ENCODE peak calls at places on chromosomes 12 and 14, in four cellular contexts. A is WTC11, W is stomach, F is HTR-8/SVneo. R is an unnamed sample.
A peak's percentile ranks its signal among the peaks of the same experiment; 100 is the strongest.

GRCh38 chr14:68487805-68488590 is 304.9 kb downstream of the ZFP36L1 start:
- DNase-seq in A (no peak), F (no peak), W (no peak), R (peak; percentile 73)

GRCh38 chr12:132761911-132762583 is 415 bp upstream of the ANKLE2 start:
- DNase-seq in F (peak; percentile 92), W (peak; percentile 89), A (peak; percentile 74), R (peak; percentile 92)

GRCh38 chr14:69996197-69996596 is 117.0 kb downstream of the SMOC1 start:
- DNase-seq in F (peak; percentile 53), W (no peak), A (no peak), R (peak; percentile 94)

GRCh38 chr12:49541911-49542505 is 3.2 kb downstream of the KCNH3 start:
- DNase-seq in A (no peak), F (no peak), W (no peak), R (no peak)

GRCh38 chr12:27821259-27821973 is 41.4 kb upstream of the MANSC4 start:
- DNase-seq in F (peak; percentile 90), A (peak; percentile 44), W (peak; percentile 29), R (peak; percentile 85)

GRCh38 chr14:68563256-68564131 is 229.4 kb downstream of the ZFP36L1 start:
- DNase-seq in A (no peak), W (peak; percentile 42), F (no peak), R (no peak)

GRCh38 chr14:91244501-91244901 is at the start of gene GPR68:
- DNase-seq in A (peak; percentile 43), F (no peak), W (peak; percentile 57), R (peak; percentile 35)

GRCh38 chr12:56979628-56980027 is 22.2 kb upstream of the RDH16 start:
- DNase-seq in A (no peak), W (no peak), F (no peak), R (peak; percentile 36)

GRCh38 chr14:70660967-70661871 is 19.5 kb downstream of the TTC9 start:
- DNase-seq in W (peak; percentile 80), F (no peak), A (no peak), R (peak; percentile 36)

GRCh38 chr12:21607701-21608100 is 3.1 kb upstream of the GYS2 start:
- DNase-seq in A (no peak), W (no peak), F (no peak), R (peak; percentile 40)

GRCh38 chr12:127546721-127547505 is 720.1 kb upstream of the TMEM132C start:
- DNase-seq in W (no peak), F (no peak), A (no peak), R (no peak)

GRCh38 chr14:91893659-91894058 is 26.3 kb upstream of the TC2N start:
- DNase-seq in F (no peak), W (no peak), A (no peak), R (peak; percentile 77)

GRCh38 chr14:71130491-71131179 is 223.4 kb downstream of the PCNX1 start:
- DNase-seq in F (no peak), A (no peak), W (no peak), R (peak; percentile 30)

GRCh38 chr12:124294686-124295315 is at the start of gene RFLNA:
- DNase-seq in A (peak; percentile 68), W (peak; percentile 62), F (no peak), R (peak; percentile 20)

GRCh38 chr12:22856120-22856699 is 231.2 kb downstream of the ETNK1 start:
- DNase-seq in F (peak; percentile 10), W (no peak), A (no peak), R (peak; percentile 57)

GRCh38 chr14:100865682-100866591 is 37.6 kb downstream of the RTL1 start:
- DNase-seq in F (no peak), W (no peak), A (no peak), R (no peak)

GRCh38 chr12:202081-202731 is 11.8 kb downstream of the SLC6A12 start:
- DNase-seq in W (no peak), F (no peak), A (peak; percentile 64), R (peak; percentile 10)

GRCh38 chr12:76611533-76611932 is 52.0 kb upstream of the OSBPL8 start:
- DNase-seq in A (no peak), W (no peak), F (peak; percentile 15), R (peak; percentile 99)

GRCh38 chr12:111410229-111411186 is 4.8 kb downstream of the SH2B3 start:
- DNase-seq in F (no peak), W (no peak), A (no peak), R (no peak)

GRCh38 chr14:67859169-67859749 is 39.7 kb downstream of the RAD51B start:
- DNase-seq in A (no peak), F (no peak), W (no peak), R (no peak)

GRCh38 chr12:100472325-100472724 is 1.3 kb upstream of the NR1H4 start:
- DNase-seq in W (no peak), A (no peak), F (no peak), R (peak; percentile 5)

R was measured in epithelial cell of esophagus.